ENCODE peak calls at places on chromosome 2, in ten cellular contexts. One of them, this sample, is unnamed.
A peak's percentile ranks its signal among the peaks of the same experiment; 100 is the strongest.

GRCh38 chr2:10712186-10712809 is 9.1 kb upstream of the ATP6V1C2 start:
- DNase-seq in GM12864: no peak
- DNase-seq in GM06990: no peak
- DNase-seq in A549: no peak
- DNase-seq in sigmoid colon: no peak
- DNase-seq in dorsolateral prefrontal cortex: no peak
- DNase-seq in ascending aorta: no peak
- DNase-seq in aorta: peak; percentile 34
- DNase-seq in lower lobe of right lung: no peak
- DNase-seq in heart right ventricle: no peak
- DNase-seq in this sample: no peak

GRCh38 chr2:190507135-190507534 is 27.4 kb downstream of the NEMP2 start:
- DNase-seq in GM12864: no peak
- DNase-seq in GM06990: no peak
- DNase-seq in A549: no peak
- DNase-seq in sigmoid colon: no peak
- DNase-seq in dorsolateral prefrontal cortex: no peak
- DNase-seq in ascending aorta: no peak
- DNase-seq in aorta: no peak
- DNase-seq in lower lobe of right lung: no peak
- DNase-seq in heart right ventricle: peak; percentile 23
- DNase-seq in this sample: no peak

GRCh38 chr2:96527052-96527964 is 9.2 kb upstream of the ARID5A start:
- DNase-seq in GM12864: no peak
- DNase-seq in GM06990: peak; percentile 81
- DNase-seq in A549: no peak
- DNase-seq in sigmoid colon: peak; percentile 69
- DNase-seq in dorsolateral prefrontal cortex: peak; percentile 41
- DNase-seq in ascending aorta: no peak
- DNase-seq in aorta: peak; percentile 87
- DNase-seq in lower lobe of right lung: no peak
- DNase-seq in heart right ventricle: peak; percentile 59
- DNase-seq in this sample: peak; percentile 54

GRCh38 chr2:179768765-179769164 is 92.6 kb downstream of the ZNF385B start:
- DNase-seq in GM12864: no peak
- DNase-seq in GM06990: no peak
- DNase-seq in A549: no peak
- DNase-seq in sigmoid colon: no peak
- DNase-seq in dorsolateral prefrontal cortex: no peak
- DNase-seq in ascending aorta: no peak
- DNase-seq in aorta: no peak
- DNase-seq in lower lobe of right lung: no peak
- DNase-seq in heart right ventricle: peak; percentile 17
- DNase-seq in this sample: no peak

GRCh38 chr2:158926478-158926948 is 41.9 kb upstream of the TANC1 start:
- DNase-seq in GM12864: no peak
- DNase-seq in GM06990: no peak
- DNase-seq in A549: peak; percentile 63
- DNase-seq in sigmoid colon: no peak
- DNase-seq in dorsolateral prefrontal cortex: no peak
- DNase-seq in ascending aorta: no peak
- DNase-seq in aorta: no peak
- DNase-seq in lower lobe of right lung: no peak
- DNase-seq in heart right ventricle: no peak
- DNase-seq in this sample: no peak

GRCh38 chr2:239087041-239087710 is 239.3 kb downstream of the TWIST2 start:
- DNase-seq in GM12864: no peak
- DNase-seq in GM06990: no peak
- DNase-seq in A549: no peak
- DNase-seq in sigmoid colon: no peak
- DNase-seq in dorsolateral prefrontal cortex: no peak
- DNase-seq in ascending aorta: no peak
- DNase-seq in aorta: no peak
- DNase-seq in lower lobe of right lung: no peak
- DNase-seq in heart right ventricle: no peak
- DNase-seq in this sample: no peak

GRCh38 chr2:28317390-28317789 is 75.3 kb upstream of the FOSL2 start:
- DNase-seq in GM12864: no peak
- DNase-seq in GM06990: no peak
- DNase-seq in A549: no peak
- DNase-seq in sigmoid colon: no peak
- DNase-seq in dorsolateral prefrontal cortex: no peak
- DNase-seq in ascending aorta: no peak
- DNase-seq in aorta: no peak
- DNase-seq in lower lobe of right lung: no peak
- DNase-seq in heart right ventricle: no peak
- DNase-seq in this sample: no peak

GRCh38 chr2:53438056-53438455 is 329.5 kb upstream of the CHAC2 start:
- DNase-seq in GM12864: no peak
- DNase-seq in GM06990: no peak
- DNase-seq in A549: no peak
- DNase-seq in sigmoid colon: no peak
- DNase-seq in dorsolateral prefrontal cortex: no peak
- DNase-seq in ascending aorta: no peak
- DNase-seq in aorta: no peak
- DNase-seq in lower lobe of right lung: no peak
- DNase-seq in heart right ventricle: no peak
- DNase-seq in this sample: no peak

GRCh38 chr2:11071207-11071606 is 84.1 kb upstream of the SLC66A3 start:
- DNase-seq in GM12864: peak; percentile 4
- DNase-seq in GM06990: no peak
- DNase-seq in A549: no peak
- DNase-seq in sigmoid colon: no peak
- DNase-seq in dorsolateral prefrontal cortex: no peak
- DNase-seq in ascending aorta: no peak
- DNase-seq in aorta: no peak
- DNase-seq in lower lobe of right lung: peak; percentile 57
- DNase-seq in heart right ventricle: no peak
- DNase-seq in this sample: peak; percentile 28

GRCh38 chr2:143357956-143358355 is 228.7 kb downstream of the ARHGAP15 start:
- DNase-seq in GM12864: no peak
- DNase-seq in GM06990: no peak
- DNase-seq in A549: no peak
- DNase-seq in sigmoid colon: no peak
- DNase-seq in dorsolateral prefrontal cortex: peak; percentile 45
- DNase-seq in ascending aorta: no peak
- DNase-seq in aorta: no peak
- DNase-seq in lower lobe of right lung: no peak
- DNase-seq in heart right ventricle: no peak
- DNase-seq in this sample: peak; percentile 15

GRCh38 chr2:3958465-3958864 is 255.1 kb downstream of the DCDC2C start:
- DNase-seq in GM12864: no peak
- DNase-seq in GM06990: no peak
- DNase-seq in A549: no peak
- DNase-seq in sigmoid colon: no peak
- DNase-seq in dorsolateral prefrontal cortex: no peak
- DNase-seq in ascending aorta: no peak
- DNase-seq in aorta: no peak
- DNase-seq in lower lobe of right lung: no peak
- DNase-seq in heart right ventricle: no peak
- DNase-seq in this sample: no peak

GRCh38 chr2:220279840-220280239 is 652.4 kb downstream of the SLC4A3 start:
- DNase-seq in GM12864: no peak
- DNase-seq in GM06990: no peak
- DNase-seq in A549: no peak
- DNase-seq in sigmoid colon: no peak
- DNase-seq in dorsolateral prefrontal cortex: no peak
- DNase-seq in ascending aorta: no peak
- DNase-seq in aorta: no peak
- DNase-seq in lower lobe of right lung: no peak
- DNase-seq in heart right ventricle: no peak
- DNase-seq in this sample: no peak

GRCh38 chr2:110904410-110905148 is 172.2 kb downstream of the ACOXL start:
- DNase-seq in GM12864: no peak
- DNase-seq in GM06990: no peak
- DNase-seq in A549: no peak
- DNase-seq in sigmoid colon: no peak
- DNase-seq in dorsolateral prefrontal cortex: no peak
- DNase-seq in ascending aorta: no peak
- DNase-seq in aorta: no peak
- DNase-seq in lower lobe of right lung: no peak
- DNase-seq in heart right ventricle: no peak
- DNase-seq in this sample: no peak

GRCh38 chr2:2101924-2102323 is 229.2 kb downstream of the MYT1L start:
- DNase-seq in GM12864: no peak
- DNase-seq in GM06990: no peak
- DNase-seq in A549: peak; percentile 25
- DNase-seq in sigmoid colon: no peak
- DNase-seq in dorsolateral prefrontal cortex: no peak
- DNase-seq in ascending aorta: no peak
- DNase-seq in aorta: no peak
- DNase-seq in lower lobe of right lung: no peak
- DNase-seq in heart right ventricle: no peak
- DNase-seq in this sample: no peak

GRCh38 chr2:38464971-38465788 is 88.1 kb upstream of the ATL2 start:
- DNase-seq in GM12864: no peak
- DNase-seq in GM06990: no peak
- DNase-seq in A549: no peak
- DNase-seq in sigmoid colon: no peak
- DNase-seq in dorsolateral prefrontal cortex: no peak
- DNase-seq in ascending aorta: no peak
- DNase-seq in aorta: no peak
- DNase-seq in lower lobe of right lung: no peak
- DNase-seq in heart right ventricle: no peak
- DNase-seq in this sample: no peak

GRCh38 chr2:36611316-36611990 is 13.5 kb upstream of the FEZ2 start:
- DNase-seq in GM12864: no peak
- DNase-seq in GM06990: no peak
- DNase-seq in A549: no peak
- DNase-seq in sigmoid colon: no peak
- DNase-seq in dorsolateral prefrontal cortex: no peak
- DNase-seq in ascending aorta: no peak
- DNase-seq in aorta: no peak
- DNase-seq in lower lobe of right lung: no peak
- DNase-seq in heart right ventricle: no peak
- DNase-seq in this sample: no peak

GRCh38 chr2:46329803-46330775 is 32.9 kb downstream of the EPAS1 start:
- DNase-seq in GM12864: no peak
- DNase-seq in GM06990: no peak
- DNase-seq in A549: peak; percentile 86
- DNase-seq in sigmoid colon: no peak
- DNase-seq in dorsolateral prefrontal cortex: no peak
- DNase-seq in ascending aorta: no peak
- DNase-seq in aorta: no peak
- DNase-seq in lower lobe of right lung: no peak
- DNase-seq in heart right ventricle: no peak
- DNase-seq in this sample: no peak

GRCh38 chr2:221530653-221531037 is 41.5 kb downstream of the EPHA4 start:
- DNase-seq in GM12864: no peak
- DNase-seq in GM06990: no peak
- DNase-seq in A549: no peak
- DNase-seq in sigmoid colon: no peak
- DNase-seq in dorsolateral prefrontal cortex: no peak
- DNase-seq in ascending aorta: no peak
- DNase-seq in aorta: no peak
- DNase-seq in lower lobe of right lung: no peak
- DNase-seq in heart right ventricle: no peak
- DNase-seq in this sample: no peak
- H3K4me3 ChIP-seq in GM12864: no peak overlapping the region
- H3K4me3 ChIP-seq in GM06990: no peak overlapping the region
- H3K4me3 ChIP-seq in A549: no peak overlapping the region
- H3K4me3 ChIP-seq in sigmoid colon: no peak overlapping the region
- H3K4me3 ChIP-seq in dorsolateral prefrontal cortex: no peak overlapping the region
- H3K4me3 ChIP-seq in ascending aorta: no peak overlapping the region
- H3K4me3 ChIP-seq in aorta: no peak overlapping the region
- H3K4me3 ChIP-seq in lower lobe of right lung: no peak overlapping the region
- H3K4me3 ChIP-seq in heart right ventricle: no peak overlapping the region
- H3K4me3 ChIP-seq in this sample: no peak overlapping the region

DNA sequence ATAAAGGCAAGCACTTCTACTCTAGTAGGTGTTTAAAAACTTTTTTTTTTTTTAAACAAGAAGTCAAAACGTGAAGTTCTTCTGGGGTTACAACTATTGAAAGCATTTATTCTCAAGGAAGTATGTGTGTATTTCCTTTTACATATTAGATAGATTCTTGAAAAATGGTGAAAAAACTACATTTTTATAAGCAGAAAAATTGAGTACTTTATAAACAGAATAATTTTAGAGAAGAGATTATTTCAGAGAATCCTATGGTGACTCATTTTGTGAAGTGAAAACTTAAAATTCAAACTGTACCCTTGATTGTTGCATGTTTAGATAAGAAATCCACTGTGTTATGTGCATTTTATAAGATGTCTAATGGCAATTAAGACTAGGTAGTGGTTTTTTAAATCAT is 2.9 kb downstream of the EML4 start:
- DNase-seq in GM12864: no peak
- DNase-seq in GM06990: no peak
- DNase-seq in A549: no peak
- DNase-seq in sigmoid colon: no peak
- DNase-seq in dorsolateral prefrontal cortex: no peak
- DNase-seq in ascending aorta: no peak
- DNase-seq in aorta: no peak
- DNase-seq in lower lobe of right lung: no peak
- DNase-seq in heart right ventricle: no peak
- DNase-seq in this sample: no peak
- H3K4me3 ChIP-seq in GM12864: peak overlapping the region; percentile 74
- H3K4me3 ChIP-seq in GM06990: peak overlapping the region; percentile 96
- H3K4me3 ChIP-seq in A549: no peak overlapping the region
- H3K4me3 ChIP-seq in sigmoid colon: no peak overlapping the region
- H3K4me3 ChIP-seq in dorsolateral prefrontal cortex: no peak overlapping the region
- H3K4me3 ChIP-seq in ascending aorta: peak overlapping the region; percentile 89
- H3K4me3 ChIP-seq in aorta: no peak overlapping the region
- H3K4me3 ChIP-seq in lower lobe of right lung: peak overlapping the region; percentile 89
- H3K4me3 ChIP-seq in heart right ventricle: peak overlapping the region; percentile 95
- H3K4me3 ChIP-seq in this sample: peak overlapping the region; percentile 78

DNA sequence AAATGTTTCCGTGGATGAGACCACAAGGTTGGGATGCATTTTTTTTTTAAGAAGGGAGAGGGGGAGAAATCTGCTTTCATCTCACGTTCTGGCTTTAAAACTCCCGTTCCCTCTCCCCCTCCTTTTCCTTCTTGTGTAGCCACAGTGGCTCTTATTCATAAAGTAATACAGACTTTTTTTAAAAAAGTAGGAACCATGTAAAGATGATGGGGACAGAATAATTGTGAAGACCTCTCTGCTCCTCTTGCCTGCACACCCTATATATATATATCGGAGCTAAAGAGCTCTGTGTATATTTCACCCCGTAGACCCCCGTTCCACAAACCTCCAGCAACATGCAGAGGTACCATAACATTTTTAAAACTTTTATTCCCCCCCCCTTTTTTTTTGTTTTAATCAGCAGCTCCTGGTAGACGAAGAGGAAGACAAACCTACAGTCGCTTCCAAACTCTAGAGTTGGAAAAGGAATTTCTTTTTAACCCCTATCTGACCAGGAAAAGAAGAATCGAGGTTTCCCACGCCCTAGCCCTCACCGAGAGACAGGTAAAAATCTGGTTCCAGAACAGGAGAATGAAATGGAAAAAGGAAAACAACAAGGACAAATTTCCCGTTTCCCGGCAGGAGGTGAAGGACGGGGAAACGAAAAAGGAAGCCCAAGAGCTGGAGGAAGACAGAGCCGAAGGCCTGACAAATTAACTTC is 1.6 kb downstream of the HOXD8 start:
- DNase-seq in GM12864: no peak
- DNase-seq in GM06990: no peak
- DNase-seq in A549: no peak
- DNase-seq in sigmoid colon: peak; percentile 20
- DNase-seq in dorsolateral prefrontal cortex: no peak
- DNase-seq in ascending aorta: no peak
- DNase-seq in aorta: no peak
- DNase-seq in lower lobe of right lung: no peak
- DNase-seq in heart right ventricle: no peak
- DNase-seq in this sample: no peak
- H3K4me3 ChIP-seq in GM12864: no peak overlapping the region
- H3K4me3 ChIP-seq in GM06990: no peak overlapping the region
- H3K4me3 ChIP-seq in A549: peak overlapping the region; percentile 81
- H3K4me3 ChIP-seq in sigmoid colon: peak overlapping the region; percentile 45
- H3K4me3 ChIP-seq in dorsolateral prefrontal cortex: no peak overlapping the region
- H3K4me3 ChIP-seq in ascending aorta: peak overlapping the region; percentile 61
- H3K4me3 ChIP-seq in aorta: peak overlapping the region; percentile 83
- H3K4me3 ChIP-seq in lower lobe of right lung: peak overlapping the region; percentile 6
- H3K4me3 ChIP-seq in heart right ventricle: peak overlapping the region; percentile 40
- H3K4me3 ChIP-seq in this sample: peak overlapping the region; percentile 42

GRCh38 chr2:70790079-70790963 is at the start of gene FIGLA:
- DNase-seq in GM12864: no peak
- DNase-seq in GM06990: peak; percentile 9
- DNase-seq in A549: no peak
- DNase-seq in sigmoid colon: no peak
- DNase-seq in dorsolateral prefrontal cortex: no peak
- DNase-seq in ascending aorta: no peak
- DNase-seq in aorta: no peak
- DNase-seq in lower lobe of right lung: no peak
- DNase-seq in heart right ventricle: no peak
- DNase-seq in this sample: no peak
- H3K4me3 ChIP-seq in GM12864: no peak within 1 kb of the TSS
- H3K4me3 ChIP-seq in GM06990: no peak within 1 kb of the TSS
- H3K4me3 ChIP-seq in A549: peak within 1 kb of the TSS; percentile 45
- H3K4me3 ChIP-seq in sigmoid colon: peak within 1 kb of the TSS; percentile 20
- H3K4me3 ChIP-seq in dorsolateral prefrontal cortex: peak within 1 kb of the TSS; percentile 41
- H3K4me3 ChIP-seq in ascending aorta: peak within 1 kb of the TSS; percentile 34
- H3K4me3 ChIP-seq in aorta: no peak within 1 kb of the TSS
- H3K4me3 ChIP-seq in lower lobe of right lung: peak within 1 kb of the TSS; percentile 38
- H3K4me3 ChIP-seq in heart right ventricle: peak within 1 kb of the TSS; percentile 42
- H3K4me3 ChIP-seq in this sample: peak within 1 kb of the TSS; percentile 6

This sample was measured in HAP-1.